ENCODE peak calls at places on chromosomes 12 and 14, in ten cellular contexts. Q is transverse colon; K is tibial artery; N is stomach; A is body of pancreas; S is fibroblast of lung; U is endodermal cell; J is CD4-positive, CD25-positive, alpha-beta regulatory T cell; W is left ventricle myocardium inferior; O is Peyer's patch. B is an unnamed sample. For H3K27me3 and H3K4me1, the result is how much of the 10 kb centered on the place peaks cover.

GRCh38 chr14:52834440-52834842 is 43.0 kb upstream of the GNPNAT1 start:
- DNase-seq in Q (no peak), K (no peak), N (no peak), A (no peak), S (peak), U (no peak), J (no peak), W (no peak), O (no peak), B (no peak)

GRCh38 chr12:133026996-133027395 is 10.3 kb upstream of the ZNF84 start:
- DNase-seq in Q (no peak), K (no peak), N (no peak), A (no peak), S (peak), U (no peak), J (no peak), W (no peak), O (no peak), B (no peak)

GRCh38 chr14:64388533-64389243 is 535 bp downstream of the MTHFD1 start:
- DNase-seq in Q (peak), K (peak), N (peak), A (no peak), S (peak), U (no peak), J (no peak), W (peak), O (peak), B (no peak)

GRCh38 chr14:46137786-46138185 is 513.8 kb downstream of the RPL10L start:
- DNase-seq in Q (no peak), K (no peak), N (no peak), A (no peak), S (no peak), U (no peak), J (no peak), W (no peak), O (no peak), B (no peak)

GRCh38 chr14:86683525-86683924 is 1153.6 kb downstream of the FLRT2 start:
- DNase-seq in Q (no peak), K (no peak), N (no peak), A (no peak), S (no peak), U (no peak), J (no peak), W (no peak), O (no peak), B (no peak)

GRCh38 chr12:86683568-86683991 is 427.4 kb upstream of the MGAT4C start:
- DNase-seq in Q (no peak), K (no peak), N (no peak), A (no peak), S (peak), U (no peak), J (no peak), W (no peak), O (no peak), B (no peak)

GRCh38 chr12:94127239-94128131 is 20.9 kb upstream of the PLXNC1 start:
- DNase-seq in Q (no peak), K (no peak), N (no peak), A (no peak), S (no peak), U (peak), J (no peak), W (no peak), O (no peak), B (no peak)

GRCh38 chr12:67593041-67593870 is 55.3 kb upstream of the DYRK2 start:
- DNase-seq in Q (peak), K (no peak), N (peak), A (peak), S (peak), U (peak), J (no peak), W (no peak), O (peak), B (no peak)

GRCh38 chr12:106309671-106310313 is 7.3 kb downstream of the TCP11L2 start:
- DNase-seq in Q (no peak), K (no peak), N (no peak), A (no peak), S (peak), U (no peak), J (no peak), W (no peak), O (no peak), B (no peak)

GRCh38 chr14:66735853-66736252 is 227.9 kb downstream of the GPHN start:
- DNase-seq in Q (no peak), K (no peak), N (no peak), A (no peak), S (no peak), U (no peak), J (no peak), W (no peak), O (no peak), B (no peak)

GRCh38 chr12:124588689-124589318 is 21.4 kb upstream of the NCOR2 start:
- DNase-seq in Q (no peak), K (peak), N (no peak), A (no peak), S (peak), U (no peak), J (no peak), W (peak), O (no peak), B (no peak)

GRCh38 chr14:101500061-101500460 is 61.2 kb upstream of the DIO3 start:
- DNase-seq in Q (no peak), K (peak), N (no peak), A (peak), S (no peak), U (peak), J (no peak), W (no peak), O (no peak), B (no peak)

GRCh38 chr12:67650127-67650495 is 1.6 kb downstream of the DYRK2 start:
- DNase-seq in Q (no peak), K (peak), N (no peak), A (peak), S (no peak), U (no peak), J (no peak), W (peak), O (no peak), B (no peak)

GRCh38 chr12:121596526-121596925 is 15.7 kb upstream of the KDM2B start:
- DNase-seq in Q (no peak), K (no peak), N (no peak), A (no peak), S (no peak), U (no peak), J (no peak), W (no peak), O (no peak), B (no peak)

GRCh38 chr12:105911966-105912365 is 226.8 kb downstream of the NUAK1 start:
- DNase-seq in Q (no peak), K (no peak), N (no peak), A (no peak), S (no peak), U (no peak), J (no peak), W (no peak), O (no peak), B (no peak)

GRCh38 chr14:94764573-94764972 is 5.3 kb downstream of the GSC start:
- DNase-seq in Q (no peak), K (no peak), N (no peak), A (no peak), S (no peak), U (peak), J (no peak), W (no peak), O (no peak), B (no peak)

GRCh38 chr12:54926246-54926645 is 58.3 kb downstream of the TESPA1 start:
- DNase-seq in Q (no peak), K (no peak), N (no peak), A (no peak), S (no peak), U (no peak), J (no peak), W (no peak), O (no peak), B (no peak)

GRCh38 chr12:32440120-32440865 is 40.9 kb downstream of the FGD4 start:
- DNase-seq in Q (no peak), K (no peak), N (peak), A (no peak), S (no peak), U (no peak), J (no peak), W (no peak), O (no peak), B (no peak)

GRCh38 chr12:14026536-14026935 is 45.1 kb upstream of the GRIN2B start:
- DNase-seq in Q (no peak), K (no peak), N (no peak), A (no peak), S (no peak), U (no peak), J (no peak), W (no peak), O (no peak), B (no peak)

GRCh38 chr12:30164937-30165336 is 381.2 kb upstream of the TMTC1 start:
- DNase-seq in Q (no peak), K (no peak), N (no peak), A (no peak), S (no peak), U (no peak), J (no peak), W (no peak), O (no peak), B (no peak)

GRCh38 chr14:23660290-23661226 is 24.4 kb downstream of the DHRS2 start:
- DNase-seq in Q (no peak), K (no peak), N (no peak), A (no peak), S (no peak), U (no peak), J (no peak), W (no peak), O (no peak), B (no peak)

GRCh38 chr14:69076341-69076740 is 76.6 kb downstream of the DCAF5 start:
- DNase-seq in Q (no peak), K (no peak), N (no peak), A (no peak), S (no peak), U (no peak), J (no peak), W (no peak), O (no peak), B (no peak)

GRCh38 chr14:95023886-95024285 is 133.4 kb downstream of the DICER1 start:
- DNase-seq in Q (no peak), K (peak), N (no peak), A (no peak), S (peak), U (no peak), J (no peak), W (no peak), O (peak), B (no peak)

GRCh38 chr12:1020389-1020788 is 29.4 kb downstream of the ERC1 start:
- DNase-seq in Q (no peak), K (no peak), N (no peak), A (no peak), S (no peak), U (no peak), J (no peak), W (no peak), O (no peak), B (no peak)

GRCh38 chr12:39070775-39071174 is 165.4 kb upstream of the CPNE8 start:
- DNase-seq in Q (no peak), K (no peak), N (no peak), A (no peak), S (peak), U (no peak), J (no peak), W (no peak), O (no peak), B (no peak)

GRCh38 chr14:67191768-67192290 is 2.6 kb downstream of the GARIN2 start:
- DNase-seq in Q (no peak), K (no peak), N (no peak), A (no peak), S (peak), U (no peak), J (no peak), W (no peak), O (no peak), B (no peak)

GRCh38 chr12:57543666-57544065 is 3.3 kb downstream of the DCTN2 start:
- DNase-seq in Q (no peak), K (no peak), N (no peak), A (no peak), S (no peak), U (no peak), J (no peak), W (no peak), O (no peak), B (no peak)

GRCh38 chr14:21070610-21071224 is 613 bp downstream of the ARHGEF40 start:
- DNase-seq in Q (peak), K (peak), N (no peak), A (peak), S (peak), U (peak), J (no peak), W (peak), O (peak), B (no peak)

GRCh38 chr12:47742253-47742825 is 16.3 kb downstream of the RAPGEF3 start:
- DNase-seq in Q (peak), K (peak), N (peak), A (peak), S (no peak), U (peak), J (peak), W (peak), O (peak), B (no peak)

GRCh38 chr12:45125997-45126396 is 75.1 kb upstream of the DBX2 start:
- DNase-seq in Q (no peak), K (no peak), N (no peak), A (no peak), S (no peak), U (no peak), J (no peak), W (no peak), O (no peak), B (no peak)

GRCh38 chr14:21521526-21521925 is 4.6 kb downstream of the SALL2 start:
- DNase-seq in Q (no peak), K (no peak), N (no peak), A (no peak), S (peak), U (no peak), J (no peak), W (no peak), O (no peak), B (no peak)

GRCh38 chr14:103512701-103513611 is 9.7 kb downstream of the CKB start:
- DNase-seq in Q (peak), K (peak), N (peak), A (no peak), S (peak), U (peak), J (no peak), W (peak), O (peak), B (no peak)

GRCh38 chr14:63480599-63480998 is 62.6 kb downstream of the PPP2R5E start:
- DNase-seq in Q (no peak), K (no peak), N (no peak), A (no peak), S (no peak), U (no peak), J (no peak), W (no peak), O (no peak), B (no peak)

GRCh38 chr12:42507031-42507430 is 82.5 kb downstream of the PRICKLE1 start:
- DNase-seq in Q (no peak), K (no peak), N (no peak), A (no peak), S (no peak), U (no peak), J (no peak), W (no peak), O (no peak), B (no peak)

GRCh38 chr12:64627781-64628180 is 17.5 kb downstream of the RASSF3 start:
- DNase-seq in Q (no peak), K (no peak), N (no peak), A (no peak), S (peak), U (no peak), J (no peak), W (no peak), O (no peak), B (no peak)

GRCh38 chr12:102618197-102618897 is 138.0 kb upstream of the IGF1 start:
- DNase-seq in Q (no peak), K (no peak), N (no peak), A (no peak), S (no peak), U (peak), J (no peak), W (no peak), O (no peak), B (no peak)

GRCh38 chr14:20381341-20381740 is 32.0 kb downstream of the TEP1 start:
- DNase-seq in Q (no peak), K (no peak), N (no peak), A (no peak), S (no peak), U (no peak), J (no peak), W (no peak), O (no peak), B (no peak)

GRCh38 chr14:65238456-65238855 is 136.1 kb upstream of the MAX start:
- DNase-seq in Q (no peak), K (no peak), N (no peak), A (no peak), S (peak), U (no peak), J (no peak), W (no peak), O (no peak), B (no peak)

GRCh38 chr12:126425264-126425663 is 1360.0 kb downstream of the AACS start:
- DNase-seq in Q (no peak), K (no peak), N (no peak), A (no peak), S (peak), U (peak), J (no peak), W (no peak), O (no peak), B (no peak)

GRCh38 chr12:24424889-24425600 is 475.6 kb upstream of the SOX5 start:
- DNase-seq in Q (no peak), K (no peak), N (no peak), A (no peak), S (peak), U (no peak), J (no peak), W (no peak), O (no peak), B (no peak)

GRCh38 chr12:52526511-52526951 is 6.3 kb upstream of the KRT5 start:
- DNase-seq in Q (no peak), K (peak), N (no peak), A (peak), S (no peak), U (peak), J (no peak), W (no peak), O (peak), B (no peak)

GRCh38 chr12:52524241-52524897 is 4.2 kb upstream of the KRT5 start:
- DNase-seq in Q (no peak), K (no peak), N (no peak), A (no peak), S (no peak), U (peak), J (no peak), W (no peak), O (no peak), B (no peak)

GRCh38 chr12:52525661-52526499 is 5.7 kb upstream of the KRT5 start:
- DNase-seq in Q (no peak), K (no peak), N (no peak), A (peak), S (no peak), U (peak), J (no peak), W (no peak), O (peak), B (no peak)

GRCh38 chr12:52523825-52524224 is 3.6 kb upstream of the KRT5 start:
- DNase-seq in Q (no peak), K (no peak), N (no peak), A (no peak), S (no peak), U (peak), J (no peak), W (no peak), O (peak), B (no peak)

GRCh38 chr12:52524898-52525591 is 4.9 kb upstream of the KRT5 start:
- DNase-seq in Q (no peak), K (no peak), N (no peak), A (peak), S (no peak), U (peak), J (no peak), W (no peak), O (peak), B (no peak)
- H3K27ac ChIP-seq in Q (no peak), K (no peak), N (no peak), A (no peak), S (no peak), U (no peak), J (no peak), W (no peak), O (no peak), B (peak)

GRCh38 chr12:72270246-72270645 is 1.9 kb upstream of the TRHDE start:
- DNase-seq in Q (no peak), K (no peak), N (no peak), A (no peak), S (peak), U (no peak), J (no peak), W (no peak), O (no peak), B (no peak)
- H3K27me3 ChIP-seq in Q (half or more), K (under half), N (under half), A (under half), S (under half), U (under half), J (under half), W (half or more), O (under half), B (under half)

DNA sequence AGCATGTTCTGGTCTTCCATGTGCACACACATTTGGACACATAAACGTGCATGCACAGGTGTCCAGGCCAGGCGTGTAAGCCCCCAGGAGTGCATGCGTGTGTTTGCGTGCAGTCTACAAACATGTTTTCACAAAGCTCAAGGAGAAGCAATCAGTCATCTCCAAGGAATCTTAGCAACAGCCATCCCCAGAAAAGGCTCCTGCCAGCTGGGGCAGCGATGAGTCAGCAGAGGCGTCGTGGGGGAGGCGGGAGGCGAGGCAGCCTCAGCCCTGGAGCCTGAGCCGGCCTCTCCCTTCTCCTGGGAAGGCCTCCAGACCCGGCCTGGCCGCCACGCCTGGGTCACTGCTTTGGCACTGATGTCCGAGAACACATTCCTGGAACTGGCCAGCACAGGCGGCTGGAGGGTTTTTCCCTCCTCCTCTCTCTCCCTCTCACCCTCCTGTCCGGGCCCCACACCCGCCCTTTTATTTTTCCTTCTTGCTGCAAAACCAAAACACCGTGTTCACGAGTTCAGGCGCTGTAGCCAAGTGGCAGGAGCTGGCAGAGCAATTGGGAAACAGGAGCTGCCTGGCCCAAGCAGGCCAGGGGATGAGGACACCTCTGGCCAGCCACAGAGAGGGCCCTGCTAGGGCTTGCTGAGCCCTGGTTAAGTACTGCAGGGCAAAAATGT is 92.7 kb downstream of the LRRC74A start:
- DNase-seq in Q (peak), K (peak), N (peak), A (peak), S (peak), U (peak), J (no peak), W (peak), O (peak), B (no peak)
- H3K4me1 ChIP-seq in Q (under half), K (under half), N (half or more), A (under half), S (under half), U (under half), J (under half), W (half or more), O (under half), B (half or more)

GRCh38 chr12:40248585-40249297 is 23.9 kb downstream of the LRRK2 start:
- DNase-seq in Q (no peak), K (no peak), N (no peak), A (no peak), S (peak), U (no peak), J (no peak), W (no peak), O (no peak), B (no peak)
- H3K27ac ChIP-seq in Q (no peak), K (no peak), N (no peak), A (no peak), S (no peak), U (no peak), J (no peak), W (no peak), O (no peak), B (no peak)

DNA sequence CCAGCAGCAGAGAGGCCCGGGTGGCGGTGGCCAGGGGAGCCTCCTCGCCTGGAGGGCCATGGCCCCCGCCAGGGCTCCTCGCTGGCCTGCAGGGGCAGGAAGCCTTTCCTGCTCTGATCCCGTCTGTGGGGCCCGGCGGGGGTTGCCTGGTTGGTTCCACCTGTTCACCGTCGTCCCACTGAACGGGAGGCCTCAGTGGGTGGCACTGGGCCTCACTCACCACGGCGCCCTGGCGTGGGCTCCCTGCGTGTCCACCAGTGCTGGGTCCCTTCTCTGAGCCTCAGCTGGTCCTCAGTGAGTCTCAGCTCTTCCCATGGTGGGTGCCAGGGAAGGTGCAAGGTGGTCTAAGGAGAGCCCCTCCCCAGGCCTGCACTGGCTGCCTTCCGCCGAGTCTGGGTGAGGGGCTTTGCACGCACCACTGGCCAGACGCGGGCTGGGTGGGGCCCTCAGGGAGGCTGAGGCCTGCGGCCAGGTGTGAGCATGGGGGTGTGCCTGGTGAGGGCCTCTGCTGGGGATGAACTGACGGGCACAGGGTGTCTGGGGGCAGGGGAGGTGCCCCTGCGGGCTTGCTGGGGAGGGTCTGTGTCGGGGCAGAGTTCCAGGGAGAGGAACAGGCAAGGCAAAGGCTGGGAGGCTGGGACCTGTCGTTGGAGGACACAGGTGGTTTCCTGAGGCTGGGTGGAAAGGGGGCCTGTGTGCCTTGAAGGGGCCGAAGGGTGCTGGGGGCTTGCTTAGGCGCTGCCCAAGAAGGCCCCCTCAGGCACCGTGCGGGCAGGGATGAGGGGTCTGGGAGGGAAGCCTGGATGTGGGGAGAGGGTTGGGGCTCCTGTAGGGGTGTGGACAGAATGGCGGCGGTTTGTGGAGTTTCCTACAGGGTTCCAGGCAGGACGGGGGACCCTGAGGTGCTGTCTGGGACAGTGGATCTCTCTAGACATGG is 339.8 kb downstream of the TMEM121 start:
- DNase-seq in Q (no peak), K (peak), N (peak), A (peak), S (no peak), U (peak), J (no peak), W (peak), O (peak), B (no peak)
- H3K27me3 ChIP-seq in Q (under half), K (under half), N (under half), A (under half), S (under half), U (under half), J (under half), W (under half), O (under half), B (under half)